ENCODE peak calls at places on chromosomes 1 and 21, in ten cellular contexts. R, D, H, L, N, C, A, E, S and U are unnamed samples.

GRCh38 chr1:165629848-165630628 is 996 bp upstream of the MGST3 start:
- DNase-seq in R (no peak), D (no peak), H (no peak), L (no peak), N (no peak), C (no peak), A (no peak), E (no peak), S (no peak), U (no peak)

GRCh38 chr1:212488436-212489283 is 55.9 kb downstream of the NENF start:
- DNase-seq in R (peak; percentile 97), D (peak; percentile 92), H (peak; percentile 87), L (no peak), N (no peak), C (no peak), A (peak; percentile 30), E (peak; percentile 82), S (peak; percentile 97), U (no peak)

GRCh38 chr21:20004353-20004752 is 993.9 kb upstream of the NCAM2 start:
- DNase-seq in R (no peak), D (no peak), H (no peak), L (no peak), N (no peak), C (no peak), A (no peak), E (no peak), S (no peak), U (no peak)

GRCh38 chr1:109770331-109771095 is 6.8 kb upstream of the EPS8L3 start:
- DNase-seq in R (no peak), D (no peak), H (peak; percentile 55), L (no peak), N (peak; percentile 45), C (no peak), A (peak; percentile 8), E (peak; percentile 16), S (no peak), U (peak; percentile 54)

GRCh38 chr1:207031632-207032258 is 811 bp downstream of the C1orf116 start:
- DNase-seq in R (no peak), D (no peak), H (no peak), L (no peak), N (no peak), C (no peak), A (no peak), E (no peak), S (peak; percentile 50), U (no peak)

GRCh38 chr1:23475134-23475628 is 8.8 kb downstream of the ASAP3 start:
- DNase-seq in R (peak; percentile 98), D (peak; percentile 52), H (no peak), L (no peak), N (no peak), C (no peak), A (no peak), E (no peak), S (peak; percentile 58), U (no peak)

GRCh38 chr1:238272145-238272544 is 381.4 kb upstream of the ZP4 start:
- DNase-seq in R (no peak), D (no peak), H (no peak), L (no peak), N (no peak), C (no peak), A (no peak), E (no peak), S (no peak), U (no peak)

GRCh38 chr1:92482665-92483441 is 3.9 kb downstream of the GFI1 start:
- DNase-seq in R (no peak), D (no peak), H (no peak), L (peak; percentile 36), N (no peak), C (no peak), A (no peak), E (no peak), S (no peak), U (no peak)

GRCh38 chr1:9406111-9406510 is 113.4 kb downstream of the SPSB1 start:
- DNase-seq in R (no peak), D (no peak), H (no peak), L (no peak), N (no peak), C (no peak), A (no peak), E (no peak), S (no peak), U (no peak)

GRCh38 chr1:69121708-69122107 is 446.0 kb upstream of the LRRC7 start:
- DNase-seq in R (no peak), D (no peak), H (no peak), L (no peak), N (no peak), C (no peak), A (no peak), E (no peak), S (peak; percentile 33), U (no peak)

GRCh38 chr1:21311016-21311415 is 20.8 kb upstream of the ECE1 start:
- DNase-seq in R (no peak), D (no peak), H (no peak), L (no peak), N (peak; percentile 36), C (no peak), A (no peak), E (no peak), S (no peak), U (no peak)
- H3K27ac ChIP-seq in R (no peak overlapping the region), D (peak overlapping the region; percentile 85), H (peak overlapping the region; percentile 63), L (no peak overlapping the region), N (no peak overlapping the region), C (peak overlapping the region; percentile 68), A (peak overlapping the region; percentile 46), E (peak overlapping the region; percentile 89), S (no peak overlapping the region), U (no peak overlapping the region)

GRCh38 chr1:224137518-224137917 is 23.6 kb downstream of the FBXO28 start:
- DNase-seq in R (no peak), D (no peak), H (no peak), L (no peak), N (no peak), C (no peak), A (no peak), E (no peak), S (no peak), U (no peak)

GRCh38 chr1:224133741-224134299 is 19.9 kb downstream of the FBXO28 start:
- DNase-seq in R (no peak), D (no peak), H (no peak), L (no peak), N (no peak), C (no peak), A (no peak), E (no peak), S (no peak), U (no peak)

GRCh38 chr1:224132901-224133300 is 19.0 kb downstream of the FBXO28 start:
- DNase-seq in R (no peak), D (no peak), H (no peak), L (no peak), N (no peak), C (no peak), A (no peak), E (no peak), S (no peak), U (no peak)

GRCh38 chr1:224141693-224142092 is 27.8 kb downstream of the FBXO28 start:
- DNase-seq in R (no peak), D (no peak), H (no peak), L (no peak), N (no peak), C (no peak), A (no peak), E (no peak), S (no peak), U (no peak)

GRCh38 chr1:224138198-224138597 is 24.3 kb downstream of the FBXO28 start:
- DNase-seq in R (no peak), D (no peak), H (no peak), L (no peak), N (no peak), C (no peak), A (no peak), E (no peak), S (no peak), U (no peak)
- H3K36me3 ChIP-seq in R (peaks cover 28% of the 10 kb centered on the region), D (no peaks in the 10 kb centered on the region), H (peaks cover 69% of the 10 kb centered on the region), L (peaks cover 8% of the 10 kb centered on the region), N (no peaks in the 10 kb centered on the region), C (peaks cover 15% of the 10 kb centered on the region), A (no peaks in the 10 kb centered on the region), E (no peaks in the 10 kb centered on the region), S (peaks cover 27% of the 10 kb centered on the region), U (no peaks in the 10 kb centered on the region)

GRCh38 chr1:209802117-209802779 is 3.7 kb downstream of the IRF6 start:
- DNase-seq in R (no peak), D (no peak), H (no peak), L (no peak), N (no peak), C (no peak), A (peak; percentile 51), E (no peak), S (no peak), U (no peak)

GRCh38 chr1:209800984-209801834 is 4.7 kb downstream of the IRF6 start:
- DNase-seq in R (peak; percentile 42), D (no peak), H (no peak), L (no peak), N (no peak), C (no peak), A (peak; percentile 53), E (peak; percentile 64), S (no peak), U (no peak)

GRCh38 chr1:209805341-209805781 is 581 bp downstream of the IRF6 start:
- DNase-seq in R (no peak), D (peak; percentile 72), H (no peak), L (no peak), N (no peak), C (no peak), A (peak; percentile 25), E (no peak), S (no peak), U (no peak)

GRCh38 chr1:209802780-209803152 is 3.2 kb downstream of the IRF6 start:
- DNase-seq in R (no peak), D (no peak), H (no peak), L (no peak), N (no peak), C (no peak), A (no peak), E (no peak), S (no peak), U (no peak)

DNA sequence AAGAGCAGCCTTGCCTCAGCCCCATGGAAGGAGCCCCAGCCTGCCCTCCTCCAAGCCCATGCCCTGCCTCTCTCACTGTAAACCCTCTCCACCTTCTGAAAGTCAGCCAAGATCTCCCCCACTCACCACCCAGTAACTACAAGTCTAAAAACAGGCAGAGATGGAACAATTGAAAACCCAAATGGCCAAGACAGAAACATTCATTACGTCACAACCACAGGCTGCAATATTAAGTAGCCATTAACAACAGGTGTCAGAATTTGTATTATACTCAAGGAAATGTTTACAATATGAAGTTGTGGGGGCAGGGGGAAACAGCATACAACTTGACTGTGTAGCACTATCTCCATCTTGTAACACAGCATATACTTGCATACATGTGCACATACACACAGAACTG is 2.4 kb downstream of the IRF6 start:
- DNase-seq in R (no peak), D (no peak), H (no peak), L (no peak), N (no peak), C (no peak), A (no peak), E (no peak), S (no peak), U (no peak)
- H3K4me3 ChIP-seq in R (no peak overlapping the region), D (no peak overlapping the region), H (no peak overlapping the region), L (no peak overlapping the region), N (no peak overlapping the region), C (peak overlapping the region; percentile 77), A (no peak overlapping the region), E (no peak overlapping the region), S (no peak overlapping the region), U (no peak overlapping the region)

DNA sequence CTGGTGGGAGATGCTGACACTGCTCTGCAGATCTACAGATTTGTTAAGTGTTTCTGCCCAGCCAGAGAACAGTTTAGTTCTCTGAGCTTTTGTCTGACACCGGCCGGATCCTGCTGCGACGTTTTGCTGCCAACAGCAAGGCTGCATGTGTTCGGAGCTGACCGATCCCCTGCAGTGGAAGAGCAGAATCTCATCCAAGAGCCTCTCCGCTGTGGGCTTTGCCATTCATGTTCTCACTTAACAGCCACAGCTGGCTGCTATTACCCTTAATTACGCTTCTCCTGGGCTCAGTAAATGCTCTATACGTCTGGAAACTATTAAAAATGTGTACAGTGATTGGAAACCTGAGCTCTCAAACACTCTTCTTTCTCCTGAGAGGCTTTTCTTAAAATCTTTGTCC is 105.3 kb downstream of the BCAR3 start:
- DNase-seq in R (no peak), D (peak; percentile 72), H (no peak), L (no peak), N (no peak), C (no peak), A (no peak), E (no peak), S (no peak), U (no peak)
- H3K27ac ChIP-seq in R (no peak overlapping the region), D (peak overlapping the region; percentile 93), H (no peak overlapping the region), L (no peak overlapping the region), N (no peak overlapping the region), C (no peak overlapping the region), A (no peak overlapping the region), E (no peak overlapping the region), S (no peak overlapping the region), U (no peak overlapping the region)